ENCODE peak calls at places on chromosomes 7 and 10, in six cellular contexts. S is SK-MEL-5, B is RWPE1, E is left ventricle myocardium superior, T is NCI-H446, N is epithelial cell of esophagus. H is an unnamed sample.

GRCh38 chr7:36147361-36147760 is 5.7 kb upstream of the EEPD1 start:
- DNase-seq in E (no peak), S (no peak), N (no peak), T (no peak), B (no peak), H (no peak)

GRCh38 chr7:158366916-158367633 is 220.5 kb downstream of the PTPRN2 start:
- DNase-seq in S (no peak), N (no peak), B (no peak), E (peak), T (no peak), H (no peak)

GRCh38 chr10:22251751-22252285 is 34.0 kb upstream of the EBLN1 start:
- DNase-seq in N (peak), E (peak), B (peak), T (peak), S (no peak), H (no peak)

GRCh38 chr7:36486336-36486735 is 96.7 kb downstream of the ANLN start:
- DNase-seq in S (no peak), B (no peak), T (peak), E (no peak), N (no peak), H (no peak)

GRCh38 chr10:88156341-88156740 is 292.9 kb downstream of the PTEN start:
- DNase-seq in B (no peak), T (no peak), N (no peak), S (no peak), E (no peak), H (no peak)

GRCh38 chr7:33722383-33723096 is 182.8 kb upstream of the BMPER start:
- DNase-seq in S (peak), T (no peak), N (peak), B (peak), E (no peak), H (no peak)

GRCh38 chr7:45598697-45599520 is 24.7 kb downstream of the ADCY1 start:
- DNase-seq in B (no peak), S (no peak), T (no peak), E (no peak), N (no peak), H (no peak)

GRCh38 chr10:97713351-97713827 is at the start of gene MARVELD1:
- DNase-seq in E (peak), S (peak), T (peak), N (peak), B (peak), H (no peak)

GRCh38 chr10:77049896-77050295 is 587.7 kb downstream of the KCNMA1 start:
- DNase-seq in T (no peak), N (peak), E (no peak), S (no peak), B (no peak), H (no peak)